ENCODE peak calls at places on chromosomes 13 and 19, in nine cellular contexts. One of them, this sample, is unnamed.

GRCh38 chr13:80755925-80756324 is 415.0 kb upstream of the SPRY2 start:
- DNase-seq in A549: no peak
- DNase-seq in dorsolateral prefrontal cortex: no peak
- DNase-seq in H9: no peak
- DNase-seq in breast epithelium: no peak
- DNase-seq in tibial artery: no peak
- DNase-seq in neuronal stem cell: no peak
- DNase-seq in mesendoderm: no peak
- DNase-seq in psoas muscle: no peak
- DNase-seq in this sample: no peak

GRCh38 chr13:110232756-110233155 is 74.2 kb downstream of the COL4A1 start:
- DNase-seq in A549: no peak
- DNase-seq in dorsolateral prefrontal cortex: no peak
- DNase-seq in H9: no peak
- DNase-seq in breast epithelium: no peak
- DNase-seq in tibial artery: peak; percentile 73
- DNase-seq in neuronal stem cell: no peak
- DNase-seq in mesendoderm: no peak
- DNase-seq in psoas muscle: no peak
- DNase-seq in this sample: no peak

GRCh38 chr19:2097330-2098327 is 914 bp downstream of the IZUMO4 start:
- DNase-seq in A549: no peak
- DNase-seq in dorsolateral prefrontal cortex: no peak
- DNase-seq in H9: no peak
- DNase-seq in breast epithelium: no peak
- DNase-seq in tibial artery: no peak
- DNase-seq in neuronal stem cell: no peak
- DNase-seq in mesendoderm: no peak
- DNase-seq in psoas muscle: no peak
- DNase-seq in this sample: no peak

GRCh38 chr13:61777902-61778301 is 362.3 kb upstream of the PCDH20 start:
- DNase-seq in A549: no peak
- DNase-seq in dorsolateral prefrontal cortex: no peak
- DNase-seq in H9: no peak
- DNase-seq in breast epithelium: no peak
- DNase-seq in tibial artery: no peak
- DNase-seq in neuronal stem cell: no peak
- DNase-seq in mesendoderm: no peak
- DNase-seq in psoas muscle: no peak
- DNase-seq in this sample: no peak

GRCh38 chr19:49473868-49474544 is at the start of gene FLT3LG:
- DNase-seq in A549: peak; percentile 61
- DNase-seq in dorsolateral prefrontal cortex: peak; percentile 28
- DNase-seq in H9: peak; percentile 68
- DNase-seq in breast epithelium: peak; percentile 74
- DNase-seq in tibial artery: peak; percentile 90
- DNase-seq in neuronal stem cell: no peak
- DNase-seq in mesendoderm: no peak
- DNase-seq in psoas muscle: peak; percentile 80
- DNase-seq in this sample: peak; percentile 60

GRCh38 chr19:55210120-55210493 is 806 bp upstream of the PTPRH start:
- DNase-seq in A549: peak; percentile 96
- DNase-seq in dorsolateral prefrontal cortex: no peak
- DNase-seq in H9: no peak
- DNase-seq in breast epithelium: no peak
- DNase-seq in tibial artery: no peak
- DNase-seq in neuronal stem cell: no peak
- DNase-seq in mesendoderm: no peak
- DNase-seq in psoas muscle: no peak
- DNase-seq in this sample: peak; percentile 82

GRCh38 chr19:2827840-2828489 is 8.3 kb downstream of the ZNF554 start:
- DNase-seq in A549: no peak
- DNase-seq in dorsolateral prefrontal cortex: no peak
- DNase-seq in H9: no peak
- DNase-seq in breast epithelium: no peak
- DNase-seq in tibial artery: no peak
- DNase-seq in neuronal stem cell: no peak
- DNase-seq in mesendoderm: no peak
- DNase-seq in psoas muscle: no peak
- DNase-seq in this sample: no peak

GRCh38 chr19:16496613-16496983 is 404 bp downstream of the C19orf44 start:
- DNase-seq in A549: no peak
- DNase-seq in dorsolateral prefrontal cortex: peak; percentile 59
- DNase-seq in H9: no peak
- DNase-seq in breast epithelium: no peak
- DNase-seq in tibial artery: peak; percentile 75
- DNase-seq in neuronal stem cell: no peak
- DNase-seq in mesendoderm: no peak
- DNase-seq in psoas muscle: peak; percentile 63
- DNase-seq in this sample: peak; percentile 59

GRCh38 chr13:25966086-25966485 is 85.7 kb downstream of the SHISA2 start:
- DNase-seq in A549: no peak
- DNase-seq in dorsolateral prefrontal cortex: no peak
- DNase-seq in H9: no peak
- DNase-seq in breast epithelium: no peak
- DNase-seq in tibial artery: no peak
- DNase-seq in neuronal stem cell: no peak
- DNase-seq in mesendoderm: no peak
- DNase-seq in psoas muscle: no peak
- DNase-seq in this sample: no peak

GRCh38 chr13:42561752-42562467 is 12.0 kb upstream of the TNFSF11 start:
- DNase-seq in A549: no peak
- DNase-seq in dorsolateral prefrontal cortex: no peak
- DNase-seq in H9: no peak
- DNase-seq in breast epithelium: no peak
- DNase-seq in tibial artery: no peak
- DNase-seq in neuronal stem cell: no peak
- DNase-seq in mesendoderm: no peak
- DNase-seq in psoas muscle: no peak
- DNase-seq in this sample: no peak

GRCh38 chr19:7731218-7731595 is 703 bp downstream of the CLEC4G start:
- DNase-seq in A549: no peak
- DNase-seq in dorsolateral prefrontal cortex: no peak
- DNase-seq in H9: no peak
- DNase-seq in breast epithelium: no peak
- DNase-seq in tibial artery: no peak
- DNase-seq in neuronal stem cell: no peak
- DNase-seq in mesendoderm: no peak
- DNase-seq in psoas muscle: no peak
- DNase-seq in this sample: no peak

GRCh38 chr13:34085199-34085598 is 267.2 kb downstream of the RFC3 start:
- DNase-seq in A549: no peak
- DNase-seq in dorsolateral prefrontal cortex: no peak
- DNase-seq in H9: no peak
- DNase-seq in breast epithelium: no peak
- DNase-seq in tibial artery: no peak
- DNase-seq in neuronal stem cell: no peak
- DNase-seq in mesendoderm: no peak
- DNase-seq in psoas muscle: no peak
- DNase-seq in this sample: peak; percentile 51

GRCh38 chr19:28428644-28429348 is 784.2 kb downstream of the UQCRFS1 start:
- DNase-seq in A549: no peak
- DNase-seq in dorsolateral prefrontal cortex: no peak
- DNase-seq in H9: no peak
- DNase-seq in breast epithelium: no peak
- DNase-seq in tibial artery: no peak
- DNase-seq in neuronal stem cell: no peak
- DNase-seq in mesendoderm: no peak
- DNase-seq in psoas muscle: no peak
- DNase-seq in this sample: no peak

GRCh38 chr19:42249149-42249750 is 5.7 kb downstream of the ERF start:
- DNase-seq in A549: no peak
- DNase-seq in dorsolateral prefrontal cortex: no peak
- DNase-seq in H9: no peak
- DNase-seq in breast epithelium: no peak
- DNase-seq in tibial artery: peak; percentile 70
- DNase-seq in neuronal stem cell: no peak
- DNase-seq in mesendoderm: no peak
- DNase-seq in psoas muscle: no peak
- DNase-seq in this sample: no peak

GRCh38 chr19:42246869-42247630 is 4.6 kb upstream of the GSK3A start:
- DNase-seq in A549: peak; percentile 44
- DNase-seq in dorsolateral prefrontal cortex: no peak
- DNase-seq in H9: no peak
- DNase-seq in breast epithelium: no peak
- DNase-seq in tibial artery: no peak
- DNase-seq in neuronal stem cell: no peak
- DNase-seq in mesendoderm: no peak
- DNase-seq in psoas muscle: no peak
- DNase-seq in this sample: no peak

GRCh38 chr19:42248270-42249148 is 6.1 kb upstream of the GSK3A start:
- DNase-seq in A549: no peak
- DNase-seq in dorsolateral prefrontal cortex: no peak
- DNase-seq in H9: no peak
- DNase-seq in breast epithelium: no peak
- DNase-seq in tibial artery: no peak
- DNase-seq in neuronal stem cell: no peak
- DNase-seq in mesendoderm: no peak
- DNase-seq in psoas muscle: no peak
- DNase-seq in this sample: no peak

GRCh38 chr19:42246143-42246868 is 3.9 kb upstream of the GSK3A start:
- DNase-seq in A549: peak; percentile 85
- DNase-seq in dorsolateral prefrontal cortex: peak; percentile 89
- DNase-seq in H9: peak; percentile 74
- DNase-seq in breast epithelium: peak; percentile 79
- DNase-seq in tibial artery: peak; percentile 91
- DNase-seq in neuronal stem cell: no peak
- DNase-seq in mesendoderm: peak; percentile 82
- DNase-seq in psoas muscle: peak; percentile 81
- DNase-seq in this sample: peak; percentile 83

DNA sequence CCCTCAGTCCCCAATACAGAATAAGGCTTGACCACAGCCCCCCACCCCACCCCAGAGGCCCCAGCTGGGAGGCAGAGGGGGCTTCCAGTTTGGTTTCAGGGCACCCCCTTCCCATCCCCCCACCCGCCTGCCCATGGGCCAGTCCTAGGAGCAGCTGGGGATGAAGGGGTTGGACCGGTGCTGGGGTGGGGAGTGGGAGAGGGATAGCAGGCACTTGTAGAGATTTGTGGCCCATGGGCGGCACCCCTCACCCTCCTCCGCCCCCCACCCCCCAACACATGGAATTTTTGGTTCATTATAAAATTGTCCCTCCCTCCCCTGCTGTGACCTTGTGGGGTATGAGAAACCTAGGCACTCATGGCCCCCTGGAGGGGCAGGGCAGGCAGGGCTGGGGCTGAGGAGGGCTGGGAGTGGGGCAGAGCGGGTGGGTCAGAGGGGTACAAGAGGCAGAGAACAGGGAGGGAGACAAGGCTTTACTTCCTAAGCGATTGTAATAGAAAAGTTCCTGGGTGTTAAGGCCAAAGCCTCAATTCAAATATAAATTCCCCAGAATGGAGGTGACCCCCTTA is 5.3 kb upstream of the GSK3A start:
- DNase-seq in A549: no peak
- DNase-seq in dorsolateral prefrontal cortex: no peak
- DNase-seq in H9: no peak
- DNase-seq in breast epithelium: no peak
- DNase-seq in tibial artery: no peak
- DNase-seq in neuronal stem cell: no peak
- DNase-seq in mesendoderm: no peak
- DNase-seq in psoas muscle: no peak
- DNase-seq in this sample: no peak
- H3K27ac ChIP-seq in A549: no peak overlapping the region
- H3K27ac ChIP-seq in dorsolateral prefrontal cortex: no peak overlapping the region
- H3K27ac ChIP-seq in H9: no peak overlapping the region
- H3K27ac ChIP-seq in breast epithelium: peak overlapping the region; percentile 100
- H3K27ac ChIP-seq in tibial artery: peak overlapping the region; percentile 94
- H3K27ac ChIP-seq in neuronal stem cell: no peak overlapping the region
- H3K27ac ChIP-seq in mesendoderm: no peak overlapping the region
- H3K27ac ChIP-seq in psoas muscle: no peak overlapping the region
- H3K27ac ChIP-seq in this sample: peak overlapping the region; percentile 80

DNA sequence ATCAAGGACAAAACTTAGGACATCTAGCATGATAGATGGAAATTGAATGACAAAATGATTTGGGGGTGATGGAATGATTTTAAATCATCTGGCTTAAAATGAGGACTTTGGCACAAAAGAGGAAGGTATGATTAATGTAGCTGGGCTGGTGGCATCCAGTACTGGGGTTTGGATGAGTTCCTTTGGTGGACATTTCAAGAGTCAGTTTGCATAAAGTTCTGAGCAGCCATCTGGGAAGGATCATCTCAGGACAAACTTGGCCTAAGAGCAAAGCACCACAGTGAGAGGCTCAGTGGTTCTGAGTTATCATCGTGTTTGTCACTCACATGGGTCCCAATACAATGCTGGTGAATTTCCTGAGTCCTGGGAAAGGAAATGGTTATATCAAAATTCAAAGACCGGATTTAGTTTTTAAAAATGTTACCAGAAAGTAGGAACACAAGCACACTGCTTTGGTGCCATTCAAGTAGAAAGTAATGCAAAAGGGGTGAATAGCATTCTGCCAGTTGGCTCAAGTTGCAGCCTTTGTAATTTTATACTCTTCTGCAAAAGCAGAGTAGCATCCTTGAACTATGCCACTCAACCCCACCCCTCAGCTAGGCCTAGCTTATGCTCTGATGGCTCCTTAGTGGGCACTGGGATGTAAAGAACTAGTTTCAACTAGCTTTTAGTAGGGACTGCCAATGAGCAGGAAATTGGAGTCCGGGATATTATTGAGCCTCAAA is 219.0 kb downstream of the COG6 start:
- DNase-seq in A549: no peak
- DNase-seq in dorsolateral prefrontal cortex: no peak
- DNase-seq in H9: no peak
- DNase-seq in breast epithelium: no peak
- DNase-seq in tibial artery: no peak
- DNase-seq in neuronal stem cell: no peak
- DNase-seq in mesendoderm: no peak
- DNase-seq in psoas muscle: no peak
- DNase-seq in this sample: no peak
- H3K27ac ChIP-seq in A549: no peak overlapping the region
- H3K27ac ChIP-seq in dorsolateral prefrontal cortex: no peak overlapping the region
- H3K27ac ChIP-seq in H9: no peak overlapping the region
- H3K27ac ChIP-seq in breast epithelium: no peak overlapping the region
- H3K27ac ChIP-seq in tibial artery: no peak overlapping the region
- H3K27ac ChIP-seq in neuronal stem cell: no peak overlapping the region
- H3K27ac ChIP-seq in mesendoderm: no peak overlapping the region
- H3K27ac ChIP-seq in psoas muscle: no peak overlapping the region
- H3K27ac ChIP-seq in this sample: no peak overlapping the region

DNA sequence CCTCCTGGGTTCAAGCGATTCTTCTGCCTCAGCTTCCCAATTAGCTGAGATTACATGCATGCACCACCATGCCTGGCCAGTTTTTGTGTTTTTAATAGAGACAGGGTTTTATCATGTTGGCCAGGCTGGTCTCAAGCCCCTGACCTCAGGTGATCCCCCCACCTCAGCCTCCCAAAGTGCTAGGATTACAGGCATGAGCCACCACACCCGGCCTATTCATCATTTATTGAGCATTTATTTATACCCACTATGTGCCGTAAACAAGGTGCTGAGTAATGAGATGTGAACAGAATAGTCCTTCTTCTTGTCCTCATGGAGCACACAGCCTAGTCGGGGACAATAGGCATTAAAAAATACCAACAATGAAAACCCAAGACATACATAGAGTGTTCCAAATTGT is 25.6 kb downstream of the ACTN4 start:
- DNase-seq in A549: no peak
- DNase-seq in dorsolateral prefrontal cortex: no peak
- DNase-seq in H9: no peak
- DNase-seq in breast epithelium: no peak
- DNase-seq in tibial artery: no peak
- DNase-seq in neuronal stem cell: no peak
- DNase-seq in mesendoderm: no peak
- DNase-seq in psoas muscle: no peak
- DNase-seq in this sample: no peak
- H3K27ac ChIP-seq in A549: no peak overlapping the region
- H3K27ac ChIP-seq in dorsolateral prefrontal cortex: no peak overlapping the region
- H3K27ac ChIP-seq in H9: no peak overlapping the region
- H3K27ac ChIP-seq in breast epithelium: peak overlapping the region; percentile 99
- H3K27ac ChIP-seq in tibial artery: peak overlapping the region; percentile 97
- H3K27ac ChIP-seq in neuronal stem cell: no peak overlapping the region
- H3K27ac ChIP-seq in mesendoderm: no peak overlapping the region
- H3K27ac ChIP-seq in psoas muscle: peak overlapping the region; percentile 95
- H3K27ac ChIP-seq in this sample: peak overlapping the region; percentile 58

GRCh38 chr13:112907286-112907685 is 61.7 kb upstream of the MCF2L start:
- DNase-seq in A549: no peak
- DNase-seq in dorsolateral prefrontal cortex: no peak
- DNase-seq in H9: no peak
- DNase-seq in breast epithelium: no peak
- DNase-seq in tibial artery: no peak
- DNase-seq in neuronal stem cell: no peak
- DNase-seq in mesendoderm: no peak
- DNase-seq in psoas muscle: no peak
- DNase-seq in this sample: no peak
- H3K27ac ChIP-seq in A549: no peak overlapping the region
- H3K27ac ChIP-seq in dorsolateral prefrontal cortex: no peak overlapping the region
- H3K27ac ChIP-seq in H9: no peak overlapping the region
- H3K27ac ChIP-seq in breast epithelium: no peak overlapping the region
- H3K27ac ChIP-seq in tibial artery: no peak overlapping the region
- H3K27ac ChIP-seq in neuronal stem cell: no peak overlapping the region
- H3K27ac ChIP-seq in mesendoderm: no peak overlapping the region
- H3K27ac ChIP-seq in psoas muscle: no peak overlapping the region
- H3K27ac ChIP-seq in this sample: no peak overlapping the region

This sample was measured in cardiac muscle cell.